ENCODE peak calls at places on chromosomes 7 and 10, in eight cellular contexts. T, Q, Z, G, W, U, X and B are unnamed samples.

GRCh38 chr10:86946215-86947170 is 10.9 kb downstream of the MMRN2 start:
- DNase-seq in T (no peak), X (no peak), G (no peak), U (no peak), Q (no peak), Z (no peak), W (no peak), B (no peak)

GRCh38 chr10:120433176-120433575 is 23.9 kb upstream of the PLPP4 start:
- DNase-seq in Q (no peak), Z (no peak), U (no peak), X (no peak), G (no peak), W (no peak), T (no peak), B (no peak)

GRCh38 chr10:131207584-131208532 is 103.7 kb downstream of the TCERG1L start:
- DNase-seq in Q (no peak), X (no peak), W (no peak), Z (no peak), G (no peak), U (no peak), T (no peak), B (no peak)

GRCh38 chr7:2099036-2099957 is 133.4 kb downstream of the MAD1L1 start:
- DNase-seq in U (no peak), X (peak; percentile 50), G (no peak), T (no peak), Q (peak; percentile 16), W (no peak), Z (peak; percentile 50), B (no peak)

GRCh38 chr10:46289209-46289810 is 2.5 kb downstream of the ANTXRL start:
- DNase-seq in U (no peak), W (no peak), T (no peak), G (no peak), Q (no peak), Z (no peak), X (no peak), B (no peak)

GRCh38 chr7:2958416-2959342 is 85.0 kb downstream of the CARD11 start:
- DNase-seq in Q (no peak), G (no peak), Z (no peak), X (no peak), W (no peak), T (no peak), U (no peak), B (no peak)

GRCh38 chr10:103111918-103112877 is 80.9 kb downstream of the NT5C2 start:
- DNase-seq in T (no peak), W (no peak), Q (no peak), U (no peak), X (peak; percentile 8), G (no peak), Z (no peak), B (no peak)

GRCh38 chr10:70302292-70302691 is 18.5 kb upstream of the NPFFR1 start:
- DNase-seq in Q (no peak), Z (no peak), G (no peak), T (no peak), W (no peak), X (no peak), U (no peak), B (no peak)

GRCh38 chr7:140641532-140642191 is 1.0 kb upstream of the DENND2A start:
- DNase-seq in Z (no peak), U (no peak), T (no peak), G (no peak), Q (no peak), W (no peak), X (no peak), B (no peak)

GRCh38 chr10:73413108-73413527 is 740 bp downstream of the ANXA7 start:
- DNase-seq in Q (no peak), X (peak; percentile 71), G (peak; percentile 52), U (peak; percentile 6), T (peak; percentile 26), W (peak; percentile 11), Z (peak; percentile 40), B (no peak)

GRCh38 chr10:660980-661890 is 28.2 kb downstream of the DIP2C start:
- DNase-seq in Q (no peak), G (no peak), Z (no peak), T (no peak), X (no peak), W (no peak), U (no peak), B (no peak)

GRCh38 chr10:13348216-13349017 is at the start of gene SEPHS1:
- DNase-seq in W (peak; percentile 65), X (peak; percentile 93), G (peak; percentile 88), U (no peak), Q (peak; percentile 79), T (peak; percentile 76), Z (peak; percentile 86), B (peak; percentile 75)

GRCh38 chr7:27759491-27759890 is 19.5 kb downstream of the TAX1BP1 start:
- DNase-seq in Q (no peak), W (no peak), Z (no peak), G (no peak), U (no peak), X (no peak), T (no peak), B (no peak)

GRCh38 chr10:3324572-3324971 is 152.0 kb upstream of the PITRM1 start:
- DNase-seq in Q (no peak), X (no peak), G (no peak), T (no peak), W (no peak), Z (no peak), U (no peak), B (no peak)